ENCODE peak calls at places on chromosome 21, in ten cellular contexts. G is CD8-positive, alpha-beta T cell; M is CD8-positive, alpha-beta memory T cell; E is hepatocyte; Y is SK-N-SH; V is IMR-90; N is tibial nerve; U is NT2/D1; Z is psoas muscle; I is adrenal gland. X is an unnamed sample.

GRCh38 chr21:40844935-40845334 is 2.0 kb downstream of the DSCAM start:
- DNase-seq in G (no peak), M (no peak), E (no peak), Y (no peak), V (no peak), N (no peak), U (no peak), Z (no peak), I (no peak), X (no peak)

GRCh38 chr21:38181101-38181500 is 75.7 kb upstream of the KCNJ15 start:
- DNase-seq in G (no peak), M (no peak), E (no peak), Y (no peak), V (no peak), N (no peak), U (no peak), Z (no peak), I (no peak), X (no peak)

GRCh38 chr21:35237287-35237686 is 188.2 kb upstream of the RUNX1 start:
- DNase-seq in G (no peak), M (peak; percentile 45), E (no peak), Y (no peak), V (no peak), N (no peak), U (no peak), Z (no peak), I (no peak), X (no peak)

GRCh38 chr21:35475006-35475405 is 425.9 kb upstream of the RUNX1 start:
- DNase-seq in G (no peak), M (no peak), E (no peak), Y (no peak), V (peak; percentile 51), N (no peak), U (no peak), Z (no peak), I (no peak), X (no peak)

GRCh38 chr21:20591294-20591693 is 406.9 kb upstream of the NCAM2 start:
- DNase-seq in G (no peak), M (no peak), E (no peak), Y (no peak), V (no peak), N (no peak), U (no peak), Z (no peak), I (no peak), X (no peak)

GRCh38 chr21:18666725-18667124 is 263.1 kb upstream of the TMPRSS15 start:
- DNase-seq in G (no peak), M (no peak), E (no peak), Y (no peak), V (no peak), N (no peak), U (no peak), Z (no peak), I (no peak), X (no peak)

GRCh38 chr21:34965200-34966174 is 83.6 kb downstream of the RUNX1 start:
- DNase-seq in G (no peak), M (no peak), E (no peak), Y (no peak), V (peak; percentile 83), N (no peak), U (no peak), Z (no peak), I (no peak), X (no peak)

GRCh38 chr21:21247441-21247840 is 249.2 kb downstream of the NCAM2 start:
- DNase-seq in G (no peak), M (no peak), E (no peak), Y (no peak), V (peak; percentile 63), N (no peak), U (no peak), Z (no peak), I (no peak), X (no peak)

GRCh38 chr21:16419188-16419874 is 689.5 kb downstream of the USP25 start:
- DNase-seq in G (no peak), M (no peak), E (peak; percentile 63), Y (peak; percentile 59), V (peak; percentile 57), N (peak; percentile 25), U (no peak), Z (peak; percentile 50), I (peak; percentile 43), X (peak; percentile 78)

GRCh38 chr21:16071082-16071481 is 341.3 kb downstream of the USP25 start:
- DNase-seq in G (no peak), M (no peak), E (no peak), Y (peak; percentile 36), V (no peak), N (no peak), U (no peak), Z (peak; percentile 23), I (no peak), X (no peak)

GRCh38 chr21:14263879-14264278 is 47.9 kb downstream of the RBM11 start:
- DNase-seq in G (no peak), M (no peak), E (no peak), Y (no peak), V (no peak), N (no peak), U (no peak), Z (no peak), I (no peak), X (no peak)

DNA sequence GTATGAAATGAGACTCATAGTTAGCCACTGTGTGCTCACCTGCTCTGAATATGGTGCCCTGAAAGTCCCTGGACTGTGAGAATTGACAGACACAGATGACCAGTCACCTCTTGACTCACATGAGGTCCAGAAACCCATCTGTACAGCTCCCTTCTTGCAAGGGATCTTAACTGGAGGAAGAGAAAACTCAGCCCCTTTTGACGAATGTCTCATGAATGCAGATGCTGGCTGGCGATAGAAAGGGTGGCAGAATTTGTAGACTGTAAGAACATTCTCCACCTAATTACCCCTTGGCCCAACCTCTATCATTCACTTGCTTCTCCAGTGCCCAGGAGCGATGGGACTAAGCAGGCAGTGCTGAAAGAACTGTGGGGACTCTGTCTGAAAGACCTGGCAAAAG is 26.0 kb upstream of the IFNGR2 start:
- DNase-seq in G (no peak), M (no peak), E (no peak), Y (no peak), V (no peak), N (no peak), U (no peak), Z (no peak), I (no peak), X (no peak)
- H3K4me1 ChIP-seq in G (peaks cover 35% of the 10 kb centered on the region), M (peaks cover 25% of the 10 kb centered on the region), E (peaks cover 4% of the 10 kb centered on the region), Y (peaks cover 5% of the 10 kb centered on the region), V (peaks cover 10% of the 10 kb centered on the region), N (peaks cover 50% of the 10 kb centered on the region), U (peaks cover 8% of the 10 kb centered on the region), Z (peaks cover 14% of the 10 kb centered on the region), I (peaks cover 23% of the 10 kb centered on the region), X (peaks cover 9% of the 10 kb centered on the region)

GRCh38 chr21:29330797-29331196 is 32.1 kb downstream of the BACH1 start:
- DNase-seq in G (no peak), M (no peak), E (no peak), Y (no peak), V (no peak), N (no peak), U (no peak), Z (no peak), I (no peak), X (no peak)
- H3K36me3 ChIP-seq in G (peaks cover 11% of the 10 kb centered on the region), M (no peaks in the 10 kb centered on the region), E (no peaks in the 10 kb centered on the region), Y (peaks cover 69% of the 10 kb centered on the region), V (peaks cover 29% of the 10 kb centered on the region), N (no peaks in the 10 kb centered on the region), U (peaks cover 75% of the 10 kb centered on the region), Z (no peaks in the 10 kb centered on the region), I (peaks cover 32% of the 10 kb centered on the region), X (peaks cover 17% of the 10 kb centered on the region)

DNA sequence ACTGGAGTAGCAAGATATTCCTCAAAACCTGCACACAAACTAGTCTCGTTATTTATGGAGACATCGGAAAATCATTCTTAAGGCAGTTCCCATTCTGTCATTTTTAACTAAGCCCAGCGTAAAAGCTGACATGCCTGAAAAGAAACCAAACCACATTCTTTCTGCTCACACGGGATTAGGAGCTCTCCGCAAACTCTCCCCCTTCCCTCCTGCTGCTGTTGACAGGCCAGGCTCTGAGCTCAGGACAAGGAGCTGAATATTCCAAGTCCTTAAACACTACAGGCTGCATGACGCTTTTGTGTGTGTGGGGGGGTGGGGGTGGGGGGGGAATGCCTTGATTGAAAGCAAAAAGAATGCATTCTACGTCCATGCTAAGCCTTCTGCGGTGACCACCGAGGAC is 5.2 kb downstream of the OLIG1 start:
- DNase-seq in G (no peak), M (no peak), E (peak; percentile 40), Y (no peak), V (no peak), N (no peak), U (peak; percentile 72), Z (no peak), I (no peak), X (no peak)
- H3K27me3 ChIP-seq in G (peaks cover 11% of the 10 kb centered on the region), M (peaks cover 33% of the 10 kb centered on the region), E (peaks cover 74% of the 10 kb centered on the region), Y (peaks cover 89% of the 10 kb centered on the region), V (peaks cover 76% of the 10 kb centered on the region), N (peaks cover 76% of the 10 kb centered on the region), U (peaks cover 49% of the 10 kb centered on the region), Z (peaks cover 14% of the 10 kb centered on the region), I (peaks cover 57% of the 10 kb centered on the region), X (peaks cover 7% of the 10 kb centered on the region)

DNA sequence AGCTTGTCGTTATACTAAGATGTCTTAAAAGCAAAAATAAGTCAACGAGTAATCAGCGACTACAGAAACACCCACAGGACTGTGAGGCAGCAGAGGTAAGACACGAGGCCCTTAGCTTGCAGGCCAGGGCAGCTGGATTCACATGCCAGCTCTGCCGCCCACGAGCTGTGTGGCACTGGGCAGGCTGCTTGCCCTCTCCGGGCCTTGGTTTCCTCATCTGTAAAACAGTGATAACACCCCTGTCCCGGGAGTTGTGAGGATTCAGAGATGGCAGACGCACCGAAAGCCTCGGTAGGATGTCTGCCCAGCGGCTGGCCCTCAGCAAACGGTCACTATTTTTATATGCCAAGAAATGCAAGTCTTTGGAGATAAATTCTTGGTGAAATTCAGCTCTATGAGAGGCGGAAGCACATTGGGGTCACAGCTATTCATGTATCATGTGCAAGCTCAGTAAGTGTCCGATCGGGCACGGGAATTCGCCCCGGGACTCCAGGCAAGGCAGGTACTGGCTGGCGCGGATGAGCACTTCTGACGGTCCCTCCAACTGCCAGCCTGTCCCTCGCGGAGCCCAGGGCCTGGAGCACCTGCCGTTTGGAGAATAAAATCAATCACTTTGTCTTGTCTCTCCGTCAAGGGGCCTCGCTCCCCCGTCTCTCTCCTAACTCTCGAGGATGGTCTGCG is 1.1 kb downstream of the C2CD2 start:
- DNase-seq in G (no peak), M (no peak), E (no peak), Y (no peak), V (peak; percentile 16), N (no peak), U (no peak), Z (no peak), I (no peak), X (no peak)
- H3K4me1 ChIP-seq in G (peaks cover 8% of the 10 kb centered on the region), M (peaks cover 8% of the 10 kb centered on the region), E (peaks cover 14% of the 10 kb centered on the region), Y (peaks cover 26% of the 10 kb centered on the region), V (peaks cover 30% of the 10 kb centered on the region), N (peaks cover 15% of the 10 kb centered on the region), U (peaks cover 36% of the 10 kb centered on the region), Z (peaks cover 24% of the 10 kb centered on the region), I (peaks cover 62% of the 10 kb centered on the region), X (peaks cover 20% of the 10 kb centered on the region)

GRCh38 chr21:39208624-39209333 is 25.5 kb upstream of the PSMG1 start:
- DNase-seq in G (no peak), M (no peak), E (peak; percentile 80), Y (no peak), V (peak; percentile 21), N (no peak), U (no peak), Z (no peak), I (no peak), X (no peak)
- H3K36me3 ChIP-seq in G (peaks cover 21% of the 10 kb centered on the region), M (peaks cover 22% of the 10 kb centered on the region), E (no peaks in the 10 kb centered on the region), Y (peaks cover 66% of the 10 kb centered on the region), V (peaks cover 25% of the 10 kb centered on the region), N (peaks cover 30% of the 10 kb centered on the region), U (peaks cover 87% of the 10 kb centered on the region), Z (no peaks in the 10 kb centered on the region), I (peaks cover 47% of the 10 kb centered on the region), X (peaks cover 6% of the 10 kb centered on the region)

X was measured in lung.